ENCODE peak calls at places on chromosomes 12 and 14, in four cellular contexts. T is spleen; Y is lung; B is CD8-positive, alpha-beta memory T cell. P is an unnamed sample.

GRCh38 chr12:97640826-97641225 is 178.2 kb downstream of the RMST start:
- DNase-seq in T (no peak), Y (no peak), B (no peak), P (no peak)

GRCh38 chr14:105161314-105161713 is 7.3 kb downstream of the JAG2 start:
- DNase-seq in T (no peak), Y (no peak), B (no peak), P (no peak)

GRCh38 chr14:23043749-23044148 is 1.7 kb downstream of the PSMB11 start:
- DNase-seq in T (no peak), Y (no peak), B (no peak), P (no peak)

GRCh38 chr14:50062438-50063039 is 53.8 kb downstream of the VCPKMT start:
- DNase-seq in T (peak; percentile 78), Y (no peak), B (peak; percentile 91), P (peak; percentile 77)

GRCh38 chr14:76776306-76777251 is 15.3 kb downstream of the VASH1 start:
- DNase-seq in T (peak; percentile 70), Y (no peak), B (no peak), P (peak; percentile 42)

GRCh38 chr12:162467-163307 is 51.3 kb downstream of the SLC6A12 start:
- DNase-seq in T (no peak), Y (no peak), B (no peak), P (no peak)

GRCh38 chr12:15688838-15689237 is 100.3 kb downstream of the EPS8 start:
- DNase-seq in T (no peak), Y (no peak), B (no peak), P (no peak)

GRCh38 chr12:13745100-13745678 is 236.2 kb downstream of the GRIN2B start:
- DNase-seq in T (no peak), Y (no peak), B (no peak), P (peak; percentile 74)

GRCh38 chr14:101227611-101228594 is 324.4 kb upstream of the RTL1 start:
- DNase-seq in T (no peak), Y (no peak), B (no peak), P (no peak)

GRCh38 chr12:57177354-57177753 is 29.9 kb upstream of the LRP1-AS start:
- DNase-seq in T (no peak), Y (no peak), B (no peak), P (no peak)

GRCh38 chr14:24058951-24059475 is 7.2 kb downstream of the CARMIL3 start:
- DNase-seq in T (no peak), Y (no peak), B (no peak), P (peak; percentile 80)

GRCh38 chr12:60070541-60070940 is 474.7 kb downstream of the SLC16A7 start:
- DNase-seq in T (no peak), Y (no peak), B (no peak), P (no peak)

GRCh38 chr12:87848248-87848868 is 180.8 kb downstream of the C12orf50 start:
- DNase-seq in T (no peak), Y (no peak), B (no peak), P (peak; percentile 11)

GRCh38 chr12:46831335-46832083 is 5.7 kb upstream of the SLC38A4 start:
- DNase-seq in T (no peak), Y (no peak), B (no peak), P (no peak)

GRCh38 chr12:106063826-106064575 is 74.8 kb downstream of the NUAK1 start:
- DNase-seq in T (no peak), Y (no peak), B (no peak), P (no peak)

GRCh38 chr12:39503445-39503844 is 60.5 kb upstream of the KIF21A start:
- DNase-seq in T (no peak), Y (no peak), B (no peak), P (no peak)

GRCh38 chr12:126831115-126831514 is 1435.9 kb upstream of the TMEM132C start:
- DNase-seq in T (no peak), Y (no peak), B (no peak), P (no peak)

GRCh38 chr12:14273911-14274306 is 91.6 kb upstream of the ATF7IP start:
- DNase-seq in T (no peak), Y (no peak), B (no peak), P (no peak)

GRCh38 chr12:113413488-113413939 is 8.7 kb upstream of the SDSL start:
- DNase-seq in T (no peak), Y (no peak), B (no peak), P (no peak)

GRCh38 chr14:94163806-94164205 is 10.3 kb upstream of the PPP4R4 start:
- DNase-seq in T (no peak), Y (no peak), B (no peak), P (no peak)

GRCh38 chr12:122823429-122823828 is 11.8 kb upstream of the HIP1R start:
- DNase-seq in T (no peak), Y (no peak), B (no peak), P (no peak)

GRCh38 chr12:104219908-104220404 is 4.4 kb downstream of the TXNRD1 start:
- DNase-seq in T (no peak), Y (peak; percentile 44), B (peak; percentile 71), P (no peak)

GRCh38 chr12:110579239-110579888 is 3.8 kb downstream of the PPTC7 start:
- DNase-seq in T (no peak), Y (no peak), B (no peak), P (no peak)

GRCh38 chr12:124938606-124939427 is 24.4 kb upstream of the UBC start:
- DNase-seq in T (no peak), Y (peak; percentile 54), B (peak; percentile 69), P (peak; percentile 83)

GRCh38 chr12:68560823-68561422 is 49.8 kb upstream of the RAP1B start:
- DNase-seq in T (no peak), Y (no peak), B (no peak), P (no peak)

GRCh38 chr12:122963928-122964240 is 2.4 kb downstream of the ABCB9 start:
- DNase-seq in T (no peak), Y (no peak), B (no peak), P (no peak)

GRCh38 chr14:99736600-99737371 is 52.7 kb downstream of the CYP46A1 start:
- DNase-seq in T (no peak), Y (no peak), B (no peak), P (no peak)

GRCh38 chr14:89117017-89117416 is 292.6 kb downstream of the TTC8 start:
- DNase-seq in T (no peak), Y (no peak), B (no peak), P (peak; percentile 71)

GRCh38 chr12:128806573-128806972 is 17.2 kb downstream of the SLC15A4 start:
- DNase-seq in T (no peak), Y (no peak), B (no peak), P (no peak)

GRCh38 chr14:67166450-67166853 is 22.8 kb upstream of the GARIN2 start:
- DNase-seq in T (no peak), Y (no peak), B (no peak), P (peak; percentile 20)

GRCh38 chr14:63290741-63291286 is 27.9 kb downstream of the GPHB5 start:
- DNase-seq in T (no peak), Y (no peak), B (no peak), P (no peak)

GRCh38 chr14:91143862-91144261 is 30.0 kb downstream of the DGLUCY start:
- DNase-seq in T (peak; percentile 40), Y (peak; percentile 46), B (no peak), P (no peak)
- H3K27ac ChIP-seq in T (peak overlapping the region; percentile 49), Y (no peak overlapping the region), B (no peak overlapping the region), P (no peak overlapping the region)

GRCh38 chr14:36655054-36655381 is 6.6 kb upstream of the PAX9 start:
- DNase-seq in T (no peak), Y (no peak), B (no peak), P (no peak)

GRCh38 chr14:36653412-36653811 is 8.2 kb upstream of the PAX9 start:
- DNase-seq in T (no peak), Y (no peak), B (no peak), P (no peak)

GRCh38 chr14:36652542-36653201 is 9.0 kb upstream of the PAX9 start:
- DNase-seq in T (no peak), Y (no peak), B (no peak), P (no peak)

GRCh38 chr14:36655571-36655962 is 6.1 kb upstream of the PAX9 start:
- DNase-seq in T (no peak), Y (no peak), B (no peak), P (no peak)

GRCh38 chr14:36654185-36655053 is 7.2 kb upstream of the PAX9 start:
- DNase-seq in T (no peak), Y (no peak), B (no peak), P (no peak)
- H3K27me3 ChIP-seq in T (peaks cover 100% of the 10 kb centered on the region), Y (peaks cover 14% of the 10 kb centered on the region), B (peaks cover 40% of the 10 kb centered on the region), P (peaks cover 83% of the 10 kb centered on the region)

GRCh38 chr12:116317139-116317538 is 39.6 kb upstream of the MED13L start:
- DNase-seq in T (no peak), Y (no peak), B (no peak), P (no peak)

GRCh38 chr12:116319851-116320621 is 42.5 kb upstream of the MED13L start:
- DNase-seq in T (no peak), Y (no peak), B (no peak), P (no peak)

GRCh38 chr12:116317986-116318737 is 40.7 kb upstream of the MED13L start:
- DNase-seq in T (no peak), Y (no peak), B (no peak), P (no peak)

GRCh38 chr12:116319316-116319715 is 41.8 kb upstream of the MED13L start:
- DNase-seq in T (no peak), Y (no peak), B (no peak), P (no peak)

GRCh38 chr12:116318738-116319050 is 41.2 kb upstream of the MED13L start:
- DNase-seq in T (no peak), Y (no peak), B (no peak), P (no peak)
- H3K4me3 ChIP-seq in T (no peak overlapping the region), Y (no peak overlapping the region), B (no peak overlapping the region), P (no peak overlapping the region)

DNA sequence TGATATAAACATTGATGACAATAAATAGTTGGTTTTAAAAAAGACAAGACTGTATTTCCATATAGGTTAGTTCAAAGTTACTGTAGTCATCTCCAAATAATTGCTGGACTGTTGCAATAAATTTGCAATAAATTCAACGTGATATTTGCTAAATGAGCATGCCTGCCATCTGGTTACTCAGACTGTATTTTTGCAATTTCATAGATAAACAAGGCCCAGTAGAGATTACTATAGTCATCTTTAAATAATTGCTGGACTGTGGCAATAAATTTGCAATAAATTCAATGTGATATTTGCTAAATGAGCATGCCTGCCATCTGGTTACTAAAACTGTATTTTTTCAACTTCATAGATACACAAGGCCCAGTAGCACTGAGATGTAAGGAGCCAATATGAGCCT is 5.7 kb downstream of the NTN4 start:
- DNase-seq in T (no peak), Y (no peak), B (no peak), P (no peak)
- H3K27ac ChIP-seq in T (no peak overlapping the region), Y (no peak overlapping the region), B (no peak overlapping the region), P (no peak overlapping the region)